ENCODE peak calls at places on chromosomes 5 and 9, in nine cellular contexts. F is hepatocyte, Y is sigmoid colon, H is right cardiac atrium, Q is brain microvascular endothelial cell, D is SK-N-MC, W is fibroblast of lung, X is coronary artery, Z is heart left ventricle. C is an unnamed sample.

GRCh38 chr5:125137535-125137934 is 391.1 kb upstream of the ZNF608 start:
- DNase-seq in F (no peak), Y (no peak), H (no peak), Q (no peak), D (no peak), W (peak; percentile 28), X (no peak), Z (no peak), C (no peak)

GRCh38 chr9:126587187-126588185 is 26.2 kb upstream of the LMX1B start:
- DNase-seq in F (peak; percentile 70), Y (peak; percentile 74), H (peak; percentile 94), Q (peak; percentile 29), D (no peak), W (peak; percentile 45), X (no peak), Z (peak; percentile 83), C (no peak)

GRCh38 chr5:134568761-134569725 is 43.6 kb downstream of the JADE2 start:
- DNase-seq in F (no peak), Y (peak; percentile 85), H (peak; percentile 94), Q (no peak), D (no peak), W (peak; percentile 38), X (peak; percentile 90), Z (peak; percentile 80), C (peak; percentile 83)

GRCh38 chr5:91366571-91366970 is 16.5 kb downstream of the ARRDC3 start:
- DNase-seq in F (no peak), Y (no peak), H (no peak), Q (no peak), D (no peak), W (no peak), X (no peak), Z (no peak), C (no peak)

GRCh38 chr9:70120834-70121510 is 77.3 kb downstream of the MAMDC2 start:
- DNase-seq in F (peak; percentile 42), Y (peak; percentile 89), H (peak; percentile 84), Q (peak; percentile 97), D (no peak), W (peak; percentile 99), X (peak; percentile 92), Z (no peak), C (no peak)

GRCh38 chr9:93585695-93586094 is 9.3 kb downstream of the PHF2 start:
- DNase-seq in F (no peak), Y (no peak), H (no peak), Q (no peak), D (no peak), W (no peak), X (peak; percentile 53), Z (no peak), C (no peak)

GRCh38 chr5:93789173-93790070 is 48.0 kb upstream of the POU5F2 start:
- DNase-seq in F (no peak), Y (no peak), H (no peak), Q (peak; percentile 13), D (no peak), W (peak; percentile 85), X (no peak), Z (no peak), C (no peak)

GRCh38 chr5:57828221-57828620 is 345.6 kb upstream of the ACTBL2 start:
- DNase-seq in F (no peak), Y (no peak), H (no peak), Q (no peak), D (no peak), W (peak; percentile 62), X (no peak), Z (no peak), C (no peak)

GRCh38 chr9:120997502-120997901 is 52.6 kb downstream of the C5 start:
- DNase-seq in F (no peak), Y (no peak), H (no peak), Q (no peak), D (no peak), W (no peak), X (no peak), Z (no peak), C (no peak)

GRCh38 chr9:137397675-137398423 is 25.1 kb downstream of the EXD3 start:
- DNase-seq in F (no peak), Y (no peak), H (peak; percentile 39), Q (no peak), D (no peak), W (no peak), X (no peak), Z (no peak), C (no peak)

GRCh38 chr5:134249469-134250379 is 23.9 kb upstream of the PPP2CA start:
- DNase-seq in F (no peak), Y (peak; percentile 66), H (peak; percentile 54), Q (no peak), D (no peak), W (no peak), X (no peak), Z (peak; percentile 21), C (peak; percentile 67)

GRCh38 chr9:95107001-95107749 is 210.3 kb downstream of the FANCC start:
- DNase-seq in F (no peak), Y (peak; percentile 72), H (peak; percentile 55), Q (peak; percentile 73), D (no peak), W (peak; percentile 94), X (no peak), Z (no peak), C (peak; percentile 55)

GRCh38 chr5:134735243-134735642 is 3.1 kb upstream of the CAMLG start:
- DNase-seq in F (no peak), Y (no peak), H (no peak), Q (no peak), D (no peak), W (no peak), X (no peak), Z (no peak), C (no peak)

GRCh38 chr9:4904322-4905134 is 80.5 kb upstream of the JAK2 start:
- DNase-seq in F (no peak), Y (no peak), H (no peak), Q (no peak), D (no peak), W (peak; percentile 76), X (no peak), Z (no peak), C (no peak)

DNA sequence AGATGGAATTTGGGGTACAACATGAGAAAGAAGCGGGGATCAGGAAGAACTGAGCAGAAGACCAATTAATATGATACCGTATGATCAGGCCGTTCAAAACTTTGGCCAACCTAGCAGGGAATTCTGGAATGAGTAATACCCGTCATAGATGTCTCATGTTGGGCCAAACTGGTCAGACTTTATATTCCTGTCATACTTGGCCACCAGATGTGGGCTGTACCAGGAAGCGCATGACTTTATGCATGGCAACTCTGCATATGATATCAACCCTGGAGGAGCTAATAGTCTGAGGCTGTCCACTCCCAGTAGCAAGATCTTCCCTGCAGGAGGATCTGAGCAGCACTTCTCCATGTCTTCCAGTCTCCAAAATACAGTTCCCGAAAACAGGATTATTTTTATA is 68.5 kb upstream of the NAA35 start:
- DNase-seq in F (no peak), Y (no peak), H (no peak), Q (no peak), D (no peak), W (no peak), X (no peak), Z (no peak), C (no peak)
- H3K27ac ChIP-seq in F (no peak overlapping the region), Y (no peak overlapping the region), H (no peak overlapping the region), Q (no peak overlapping the region), D (peak overlapping the region; percentile 80), W (no peak overlapping the region), X (no peak overlapping the region), Z (no peak overlapping the region), C (no peak overlapping the region)

GRCh38 chr9:133499892-133500270 is 21.0 kb upstream of the SLC2A6 start:
- DNase-seq in F (no peak), Y (no peak), H (peak; percentile 50), Q (no peak), D (no peak), W (no peak), X (no peak), Z (no peak), C (no peak)
- H3K4me3 ChIP-seq in F (no peak overlapping the region), Y (no peak overlapping the region), H (no peak overlapping the region), Q (no peak overlapping the region), D (no peak overlapping the region), W (no peak overlapping the region), X (no peak overlapping the region), Z (no peak overlapping the region), C (no peak overlapping the region)

GRCh38 chr5:99061299-99061698 is 132.5 kb upstream of the CHD1 start:
- DNase-seq in F (no peak), Y (no peak), H (no peak), Q (peak; percentile 22), D (no peak), W (no peak), X (no peak), Z (no peak), C (no peak)

GRCh38 chr5:99059685-99060084 is 130.9 kb upstream of the CHD1 start:
- DNase-seq in F (no peak), Y (no peak), H (no peak), Q (no peak), D (no peak), W (no peak), X (no peak), Z (no peak), C (no peak)

GRCh38 chr5:99058466-99058865 is 129.7 kb upstream of the CHD1 start:
- DNase-seq in F (no peak), Y (no peak), H (no peak), Q (no peak), D (no peak), W (peak; percentile 16), X (no peak), Z (no peak), C (no peak)

GRCh38 chr5:99061711-99062110 is 132.9 kb upstream of the CHD1 start:
- DNase-seq in F (no peak), Y (no peak), H (no peak), Q (peak; percentile 48), D (no peak), W (peak; percentile 82), X (no peak), Z (no peak), C (no peak)

GRCh38 chr5:99060306-99061261 is 131.8 kb upstream of the CHD1 start:
- DNase-seq in F (peak; percentile 82), Y (peak; percentile 77), H (peak; percentile 81), Q (peak; percentile 72), D (peak; percentile 48), W (peak; percentile 94), X (no peak), Z (peak; percentile 52), C (peak; percentile 76)
- H3K27ac ChIP-seq in F (no peak overlapping the region), Y (no peak overlapping the region), H (no peak overlapping the region), Q (peak overlapping the region; percentile 75), D (no peak overlapping the region), W (no peak overlapping the region), X (no peak overlapping the region), Z (no peak overlapping the region), C (no peak overlapping the region)

GRCh38 chr5:160464466-160464797 is 42.8 kb downstream of the PTTG1 start:
- DNase-seq in F (no peak), Y (no peak), H (no peak), Q (no peak), D (no peak), W (no peak), X (no peak), Z (no peak), C (no peak)

GRCh38 chr5:160462167-160462566 is 40.5 kb downstream of the PTTG1 start:
- DNase-seq in F (no peak), Y (no peak), H (no peak), Q (no peak), D (no peak), W (no peak), X (no peak), Z (no peak), C (no peak)

GRCh38 chr5:160463775-160464465 is 42.3 kb downstream of the PTTG1 start:
- DNase-seq in F (no peak), Y (no peak), H (no peak), Q (peak; percentile 85), D (no peak), W (peak; percentile 89), X (no peak), Z (no peak), C (no peak)

GRCh38 chr5:160461378-160461777 is 39.7 kb downstream of the PTTG1 start:
- DNase-seq in F (no peak), Y (no peak), H (no peak), Q (no peak), D (no peak), W (no peak), X (no peak), Z (no peak), C (no peak)

GRCh38 chr5:160463227-160463626 is 41.6 kb downstream of the PTTG1 start:
- DNase-seq in F (no peak), Y (no peak), H (no peak), Q (no peak), D (no peak), W (no peak), X (no peak), Z (no peak), C (no peak)
- H3K4me3 ChIP-seq in F (no peak overlapping the region), Y (no peak overlapping the region), H (no peak overlapping the region), Q (no peak overlapping the region), D (no peak overlapping the region), W (no peak overlapping the region), X (no peak overlapping the region), Z (no peak overlapping the region), C (no peak overlapping the region)